ENCODE peak calls at places on chromosomes 13 and 19, in seven cellular contexts. One of them, this sample, is unnamed.

GRCh38 chr19:8355631-8356402 is 8.1 kb upstream of the ANGPTL4 start:
- DNase-seq in nucleus accumbens: no peak
- DNase-seq in naive thymus-derived CD4-positive, alpha-beta T cell: no peak
- DNase-seq in B cell: no peak
- DNase-seq in caudate nucleus: no peak
- DNase-seq in stimulated activated CD8-positive, alpha-beta memory T cell treated with anti-CD3 and anti-CD28 coated beads, Interleukin-4, amount 100 ng/mL, for 24 hours: no peak
- DNase-seq in GM23248: peak
- DNase-seq in this sample: peak

GRCh38 chr19:45739498-45740439 is 6.5 kb downstream of the MEIOSIN start:
- DNase-seq in stimulated activated CD8-positive, alpha-beta memory T cell treated with anti-CD3 and anti-CD28 coated beads, Interleukin-4, amount 100 ng/mL, for 24 hours: no peak
- DNase-seq in nucleus accumbens: no peak
- DNase-seq in B cell: no peak
- DNase-seq in naive thymus-derived CD4-positive, alpha-beta T cell: no peak
- DNase-seq in caudate nucleus: no peak
- DNase-seq in GM23248: no peak
- DNase-seq in this sample: no peak

GRCh38 chr13:80116107-80116506 is 224.8 kb downstream of the SPRY2 start:
- DNase-seq in nucleus accumbens: no peak
- DNase-seq in stimulated activated CD8-positive, alpha-beta memory T cell treated with anti-CD3 and anti-CD28 coated beads, Interleukin-4, amount 100 ng/mL, for 24 hours: no peak
- DNase-seq in caudate nucleus: no peak
- DNase-seq in B cell: no peak
- DNase-seq in GM23248: peak
- DNase-seq in naive thymus-derived CD4-positive, alpha-beta T cell: no peak
- DNase-seq in this sample: peak

GRCh38 chr13:114027046-114027760 is 53.3 kb upstream of the C13orf46 start:
- DNase-seq in caudate nucleus: no peak
- DNase-seq in GM23248: no peak
- DNase-seq in naive thymus-derived CD4-positive, alpha-beta T cell: no peak
- DNase-seq in B cell: no peak
- DNase-seq in stimulated activated CD8-positive, alpha-beta memory T cell treated with anti-CD3 and anti-CD28 coated beads, Interleukin-4, amount 100 ng/mL, for 24 hours: no peak
- DNase-seq in nucleus accumbens: no peak
- DNase-seq in this sample: no peak

GRCh38 chr19:58181902-58182576 is 822 bp upstream of the ZNF274 start:
- DNase-seq in GM23248: peak
- DNase-seq in naive thymus-derived CD4-positive, alpha-beta T cell: peak
- DNase-seq in stimulated activated CD8-positive, alpha-beta memory T cell treated with anti-CD3 and anti-CD28 coated beads, Interleukin-4, amount 100 ng/mL, for 24 hours: peak
- DNase-seq in nucleus accumbens: no peak
- DNase-seq in B cell: peak
- DNase-seq in caudate nucleus: no peak
- DNase-seq in this sample: peak

GRCh38 chr13:74061939-74062595 is 72.1 kb downstream of the KLF12 start:
- DNase-seq in stimulated activated CD8-positive, alpha-beta memory T cell treated with anti-CD3 and anti-CD28 coated beads, Interleukin-4, amount 100 ng/mL, for 24 hours: no peak
- DNase-seq in B cell: no peak
- DNase-seq in caudate nucleus: no peak
- DNase-seq in nucleus accumbens: no peak
- DNase-seq in naive thymus-derived CD4-positive, alpha-beta T cell: peak
- DNase-seq in GM23248: peak
- DNase-seq in this sample: peak

GRCh38 chr19:15631817-15632216 is 8.9 kb upstream of the CYP4F3 start:
- DNase-seq in nucleus accumbens: no peak
- DNase-seq in GM23248: peak
- DNase-seq in naive thymus-derived CD4-positive, alpha-beta T cell: peak
- DNase-seq in caudate nucleus: no peak
- DNase-seq in B cell: no peak
- DNase-seq in stimulated activated CD8-positive, alpha-beta memory T cell treated with anti-CD3 and anti-CD28 coated beads, Interleukin-4, amount 100 ng/mL, for 24 hours: peak
- DNase-seq in this sample: no peak

GRCh38 chr19:16062789-16063188 is 13.5 kb upstream of the TPM4 start:
- DNase-seq in GM23248: no peak
- DNase-seq in stimulated activated CD8-positive, alpha-beta memory T cell treated with anti-CD3 and anti-CD28 coated beads, Interleukin-4, amount 100 ng/mL, for 24 hours: no peak
- DNase-seq in caudate nucleus: no peak
- DNase-seq in nucleus accumbens: no peak
- DNase-seq in B cell: peak
- DNase-seq in naive thymus-derived CD4-positive, alpha-beta T cell: peak
- DNase-seq in this sample: peak

GRCh38 chr19:2170987-2171348 is 7.2 kb downstream of the DOT1L start:
- DNase-seq in nucleus accumbens: no peak
- DNase-seq in caudate nucleus: no peak
- DNase-seq in stimulated activated CD8-positive, alpha-beta memory T cell treated with anti-CD3 and anti-CD28 coated beads, Interleukin-4, amount 100 ng/mL, for 24 hours: no peak
- DNase-seq in GM23248: no peak
- DNase-seq in B cell: no peak
- DNase-seq in naive thymus-derived CD4-positive, alpha-beta T cell: no peak
- DNase-seq in this sample: no peak

GRCh38 chr13:44801990-44802389 is 187.3 kb downstream of the NUFIP1 start:
- DNase-seq in GM23248: peak
- DNase-seq in nucleus accumbens: no peak
- DNase-seq in caudate nucleus: no peak
- DNase-seq in naive thymus-derived CD4-positive, alpha-beta T cell: no peak
- DNase-seq in stimulated activated CD8-positive, alpha-beta memory T cell treated with anti-CD3 and anti-CD28 coated beads, Interleukin-4, amount 100 ng/mL, for 24 hours: no peak
- DNase-seq in B cell: no peak
- DNase-seq in this sample: peak